ENCODE peak calls at places on chromosome 5, in eight cellular contexts. O, V, X, G, E, F, R and Z are unnamed samples.

GRCh38 chr5:26940981-26941380 is 97.4 kb downstream of the CDH9 start:
- DNase-seq in G (no peak), R (peak; percentile 2), F (peak; percentile 57), E (no peak), X (no peak), O (no peak), V (no peak), Z (no peak)

GRCh38 chr5:2024986-2025721 is 142.4 kb upstream of the IRX4 start:
- DNase-seq in X (no peak), R (no peak), G (no peak), E (no peak), O (no peak), F (no peak), V (no peak), Z (no peak)

GRCh38 chr5:95878417-95879323 is 56.1 kb upstream of the GLRX start:
- DNase-seq in V (no peak), X (no peak), R (peak; percentile 30), F (no peak), O (no peak), G (no peak), E (no peak), Z (no peak)

GRCh38 chr5:54807421-54807820 is 178.0 kb downstream of the ESM1 start:
- DNase-seq in O (no peak), R (peak; percentile 90), V (no peak), F (peak; percentile 87), X (no peak), G (no peak), E (no peak), Z (no peak)

GRCh38 chr5:32233696-32234447 is 59.8 kb upstream of the GOLPH3 start:
- DNase-seq in V (no peak), F (peak; percentile 84), E (peak; percentile 73), O (no peak), X (no peak), R (peak; percentile 83), G (no peak), Z (no peak)

GRCh38 chr5:108998216-108998615 is 250.5 kb downstream of the FER start:
- DNase-seq in G (no peak), E (peak; percentile 49), R (no peak), X (no peak), V (no peak), F (no peak), O (no peak), Z (no peak)

GRCh38 chr5:131209506-131210191 is 38.9 kb downstream of the LYRM7 start:
- DNase-seq in X (peak; percentile 93), R (no peak), F (no peak), V (no peak), G (no peak), E (no peak), O (no peak), Z (peak; percentile 57)

GRCh38 chr5:120631611-120632010 is 167.5 kb downstream of the PRR16 start:
- DNase-seq in G (no peak), V (no peak), O (no peak), E (peak; percentile 47), R (no peak), F (no peak), X (no peak), Z (no peak)

GRCh38 chr5:10801931-10802674 is 41.1 kb upstream of the DAP start:
- DNase-seq in X (no peak), F (no peak), O (no peak), E (no peak), V (peak; percentile 8), R (no peak), G (no peak), Z (no peak)